ENCODE peak calls at places on chromosomes 3 and 15, in seven cellular contexts. D is stimulated activated CD4-positive, alpha-beta T cell treated with anti-CD3 and anti-CD28 coated beads, Interleukin-15, amount 100 ng/mL, for 1 hour; E is COR-L47; X is K562; Q is non-pigmented ciliary epithelial cell; V is NCI-H460; T is cardiac fibroblast. U is an unnamed sample.

GRCh38 chr3:52404391-52404790 is 40.5 kb downstream of the SEMA3G start:
- DNase-seq in T (no peak), X (no peak), E (no peak), Q (no peak), D (no peak), V (no peak), U (no peak)

GRCh38 chr3:186001838-186002237 is 64.0 kb upstream of the TRA2B start:
- DNase-seq in T (no peak), E (no peak), Q (no peak), D (no peak), V (no peak), X (no peak), U (no peak)

GRCh38 chr3:50610181-50610971 is 1.2 kb downstream of the CISH start:
- DNase-seq in V (no peak), D (peak), T (no peak), X (peak), Q (no peak), E (no peak), U (no peak)

GRCh38 chr15:71114887-71115566 is at the start of gene THSD4:
- DNase-seq in X (peak), E (peak), D (no peak), V (peak), T (peak), Q (no peak), U (no peak)

GRCh38 chr3:124972457-124972856 is 37.9 kb upstream of the MUC13 start:
- DNase-seq in V (no peak), E (peak), D (no peak), X (no peak), T (no peak), Q (no peak), U (peak)

GRCh38 chr3:195207056-195207455 is 63.9 kb downstream of the XXYLT1 start:
- DNase-seq in Q (no peak), V (no peak), D (no peak), T (no peak), X (no peak), E (no peak), U (no peak)

GRCh38 chr3:70097084-70097483 is 97.6 kb downstream of the SAMMSON start:
- DNase-seq in T (no peak), E (no peak), Q (no peak), D (no peak), V (no peak), X (no peak), U (no peak)

GRCh38 chr3:150149651-150150051 is 179.0 kb upstream of the PFN2 start:
- DNase-seq in D (no peak), Q (peak), X (no peak), T (peak), E (peak), V (no peak), U (no peak)

GRCh38 chr15:25171856-25172687 is 217.3 kb downstream of the SNRPN start:
- DNase-seq in T (no peak), E (no peak), V (no peak), X (no peak), Q (no peak), D (peak), U (no peak)

GRCh38 chr15:86691091-86691490 is 611.4 kb downstream of the AGBL1 start:
- DNase-seq in X (no peak), E (no peak), V (no peak), Q (no peak), D (no peak), T (no peak), U (no peak)

U was measured in retinal pigment epithelial cell.